ENCODE peak calls at places on chromosomes 16 and 17, in four cellular contexts. S, I, B and K are unnamed samples.

GRCh38 chr17:933168-934083 is 46.1 kb downstream of the NXN start:
- DNase-seq in I (peak), S (no peak), B (no peak), K (peak)

GRCh38 chr17:13638855-13639458 is 37.2 kb upstream of the HS3ST3A1 start:
- DNase-seq in S (no peak), B (no peak), I (no peak), K (peak)

GRCh38 chr17:82835766-82836512 is 3.9 kb downstream of the ZNF750 start:
- DNase-seq in I (no peak), B (no peak), S (no peak), K (no peak)

GRCh38 chr17:50170662-50171370 is 5.0 kb downstream of the SGCA start:
- DNase-seq in I (no peak), B (no peak), S (no peak), K (peak)

GRCh38 chr16:64829678-64830077 is 292.2 kb downstream of the CDH11 start:
- DNase-seq in S (no peak), I (no peak), B (no peak), K (no peak)

GRCh38 chr16:83779881-83780280 is 27.9 kb upstream of the HSBP1 start:
- DNase-seq in B (no peak), I (no peak), S (no peak), K (peak)

GRCh38 chr17:54749157-54749556 is 151.5 kb upstream of the TOM1L1 start:
- DNase-seq in S (no peak), B (no peak), I (no peak), K (no peak)

GRCh38 chr16:49947907-49948678 is 76.9 kb upstream of the CNEP1R1 start:
- DNase-seq in S (no peak), I (no peak), B (no peak), K (no peak)

GRCh38 chr17:78391843-78392242 is 13.4 kb downstream of the PGS1 start:
- DNase-seq in I (peak), S (no peak), B (no peak), K (peak)

GRCh38 chr16:69017036-69017783 is 88.2 kb upstream of the HAS3 start:
- DNase-seq in I (peak), B (no peak), S (no peak), K (peak)

GRCh38 chr17:42135664-42136653 is 13.4 kb downstream of the HSPB9 start:
- DNase-seq in I (peak), B (no peak), S (no peak), K (peak)

GRCh38 chr16:1678500-1679098 is 520 bp downstream of the JPT2 start:
- DNase-seq in S (peak), B (peak), I (no peak), K (peak)

GRCh38 chr17:77735341-77736206 is 222.9 kb upstream of the TNRC6C start:
- DNase-seq in S (no peak), I (no peak), B (no peak), K (no peak)

GRCh38 chr16:50743575-50744225 is 1.8 kb downstream of the CYLD start:
- DNase-seq in S (no peak), B (no peak), I (no peak), K (no peak)

GRCh38 chr17:78933025-78933958 is 8.1 kb upstream of the TIMP2 start:
- DNase-seq in B (no peak), I (peak), S (peak), K (peak)

GRCh38 chr16:66084306-66084705 is 282.2 kb upstream of the CDH5 start:
- DNase-seq in B (no peak), I (no peak), S (no peak), K (no peak)

GRCh38 chr17:49209061-49209571 is 1.3 kb downstream of the GNGT2 start:
- DNase-seq in I (no peak), B (no peak), S (no peak), K (no peak)

GRCh38 chr16:75632857-75633256 is 9.8 kb upstream of the ADAT1 start:
- DNase-seq in B (no peak), I (no peak), S (no peak), K (no peak)

GRCh38 chr16:67226804-67227566 is at the start of gene TMEM208:
- DNase-seq in I (peak), B (peak), S (peak), K (peak)

GRCh38 chr16:8869212-8869987 is 594 bp upstream of the CARHSP1 start:
- DNase-seq in S (no peak), I (no peak), B (no peak), K (no peak)

GRCh38 chr16:84270071-84270470 is 24.6 kb upstream of the WFDC1 start:
- DNase-seq in I (no peak), S (no peak), B (no peak), K (no peak)

GRCh38 chr17:48492401-48493298 is 38.2 kb downstream of the HOXB1 start:
- DNase-seq in B (peak), S (peak), I (no peak), K (peak)

GRCh38 chr17:17538417-17539391 is 42.5 kb upstream of the RASD1 start:
- DNase-seq in B (no peak), S (no peak), I (no peak), K (peak)

GRCh38 chr17:77449908-77450741 is 309.4 kb downstream of the SEC14L1 start:
- DNase-seq in S (no peak), B (no peak), I (no peak), K (peak)

GRCh38 chr16:54645328-54645727 is 285.3 kb upstream of the IRX5 start:
- DNase-seq in B (no peak), S (no peak), I (no peak), K (no peak)

GRCh38 chr17:550041-550398 is 164.6 kb downstream of the VPS53 start:
- DNase-seq in S (no peak), I (no peak), B (no peak), K (no peak)

GRCh38 chr16:17331071-17331521 is 139.7 kb downstream of the XYLT1 start:
- DNase-seq in I (no peak), S (no peak), B (no peak), K (peak)

GRCh38 chr16:48247311-48247710 is at the start of gene ABCC11:
- DNase-seq in S (no peak), I (no peak), B (no peak), K (no peak)

GRCh38 chr16:85525464-85526117 is 87.5 kb upstream of the GSE1 start:
- DNase-seq in B (no peak), I (no peak), S (no peak), K (no peak)

GRCh38 chr17:17728550-17729251 is 47.4 kb downstream of the RAI1 start:
- DNase-seq in B (no peak), S (no peak), I (peak), K (peak)

GRCh38 chr17:310111-311010 is 42.2 kb downstream of the RPH3AL start:
- DNase-seq in S (no peak), B (no peak), I (no peak), K (no peak)

GRCh38 chr17:14068542-14069250 is 608 bp upstream of the COX10 start:
- DNase-seq in S (no peak), B (no peak), I (no peak), K (no peak)

GRCh38 chr16:71837150-71837549 is 8.6 kb upstream of the ATXN1L start:
- DNase-seq in B (no peak), S (no peak), I (no peak), K (no peak)

GRCh38 chr16:14324581-14324980 is 253.5 kb downstream of the MRTFB start:
- DNase-seq in I (no peak), S (no peak), B (no peak), K (peak)

GRCh38 chr17:29734640-29735039 is 111.9 kb upstream of the CORO6 start:
- DNase-seq in S (no peak), B (no peak), I (no peak), K (no peak)

GRCh38 chr16:4038448-4038847 is 77.8 kb downstream of the ADCY9 start:
- DNase-seq in B (no peak), I (no peak), S (no peak), K (no peak)

GRCh38 chr17:82424001-82424862 is 5.8 kb upstream of the OGFOD3 start:
- DNase-seq in S (peak), I (peak), B (peak), K (peak)